ENCODE peak calls at places on chromosome 13, in four cellular contexts. H is A172, M is coronary artery, C is choroid plexus epithelial cell. K is an unnamed sample.

GRCh38 chr13:58994778-58995177 is 1169.0 kb downstream of the DIAPH3 start:
- DNase-seq in C (peak), M (no peak), H (no peak), K (no peak)

GRCh38 chr13:101942038-101942437 is 459.8 kb downstream of the FGF14 start:
- DNase-seq in M (no peak), C (peak), H (peak), K (peak)

GRCh38 chr13:99178636-99179035 is 22.0 kb upstream of the UBAC2 start:
- DNase-seq in C (peak), H (no peak), M (no peak), K (peak)

GRCh38 chr13:48797761-48798160 is 144.0 kb downstream of the CYSLTR2 start:
- DNase-seq in C (no peak), H (no peak), M (no peak), K (no peak)

GRCh38 chr13:88068975-88069374 is 397.8 kb downstream of the SLITRK5 start:
- DNase-seq in M (no peak), C (no peak), H (no peak), K (no peak)

GRCh38 chr13:25462301-25463125 is 90.7 kb downstream of the ATP8A2 start:
- DNase-seq in H (peak), M (no peak), C (peak), K (peak)

GRCh38 chr13:101838305-101838835 is 385.9 kb downstream of the ITGBL1 start:
- DNase-seq in H (no peak), M (no peak), C (peak), K (peak)

GRCh38 chr13:71730267-71730666 is 136.7 kb downstream of the DACH1 start:
- DNase-seq in C (no peak), M (no peak), H (no peak), K (no peak)

GRCh38 chr13:35457258-35457657 is 19.2 kb downstream of the MAB21L1 start:
- DNase-seq in H (no peak), C (no peak), M (no peak), K (no peak)

GRCh38 chr13:99014391-99014988 is 36.6 kb upstream of the DOCK9 start:
- DNase-seq in H (no peak), C (no peak), M (no peak), K (no peak)

GRCh38 chr13:27040826-27041108 is 130.8 kb downstream of the USP12 start:
- DNase-seq in H (no peak), M (no peak), C (no peak), K (no peak)

GRCh38 chr13:21849323-21849722 is 178.4 kb downstream of the FGF9 start:
- DNase-seq in M (no peak), H (no peak), C (peak), K (peak)

GRCh38 chr13:69857188-69857821 is 250.3 kb upstream of the ATXN8OS start:
- DNase-seq in M (no peak), H (peak), C (peak), K (peak)

GRCh38 chr13:51223284-51224270 is 1.4 kb downstream of the FAM124A start:
- DNase-seq in C (no peak), M (no peak), H (no peak), K (no peak)

GRCh38 chr13:30346159-30346788 is 38.9 kb upstream of the KATNAL1 start:
- DNase-seq in M (no peak), C (no peak), H (no peak), K (no peak)

GRCh38 chr13:30924726-30925125 is 7.7 kb upstream of the TEX26 start:
- DNase-seq in H (no peak), M (no peak), C (no peak), K (no peak)

GRCh38 chr13:35672611-35673010 is 196.1 kb upstream of the MAB21L1 start:
- DNase-seq in C (no peak), M (no peak), H (no peak), K (no peak)

GRCh38 chr13:97354808-97355207 is 79.2 kb upstream of the RAP2A start:
- DNase-seq in C (no peak), H (no peak), M (no peak), K (no peak)

GRCh38 chr13:83753912-83754624 is 128.2 kb downstream of the SLITRK1 start:
- DNase-seq in H (peak), C (peak), M (no peak), K (no peak)

GRCh38 chr13:45951724-45952123 is 100.2 kb upstream of the SIAH3 start:
- DNase-seq in H (no peak), M (no peak), C (peak), K (peak)

GRCh38 chr13:92838786-92839185 is 387.8 kb upstream of the GPC6 start:
- DNase-seq in C (peak), M (no peak), H (peak), K (peak)

GRCh38 chr13:64912141-64912540 is 2318.0 kb downstream of the PCDH9 start:
- DNase-seq in H (peak), M (no peak), C (peak), K (no peak)

GRCh38 chr13:99605417-99606321 is 104.4 kb downstream of the TM9SF2 start:
- DNase-seq in H (no peak), C (no peak), M (no peak), K (no peak)

GRCh38 chr13:44300895-44301638 is 72.6 kb upstream of the SERP2 start:
- DNase-seq in C (peak), H (peak), M (peak), K (peak)

GRCh38 chr13:52903320-52903719 is 54.9 kb upstream of the PCDH8 start:
- DNase-seq in M (no peak), H (no peak), C (no peak), K (no peak)

GRCh38 chr13:78787189-78787588 is 128.2 kb upstream of the OBI1 start:
- DNase-seq in M (no peak), C (peak), H (no peak), K (no peak)

GRCh38 chr13:33642374-33643065 is 175.4 kb upstream of the RFC3 start:
- DNase-seq in M (peak), C (peak), H (no peak), K (peak)

GRCh38 chr13:74444877-74445479 is 310.8 kb upstream of the KLF12 start:
- DNase-seq in M (no peak), H (peak), C (peak), K (no peak)

GRCh38 chr13:111954681-111955411 is 112.1 kb upstream of the SOX1 start:
- DNase-seq in M (no peak), C (no peak), H (peak), K (no peak)

GRCh38 chr13:21663197-21663596 is 7.7 kb upstream of the FGF9 start:
- DNase-seq in C (no peak), M (no peak), H (no peak), K (no peak)

GRCh38 chr13:36530050-36530789 is 97.9 kb downstream of the CCNA1 start:
- DNase-seq in H (no peak), M (no peak), C (peak), K (no peak)

GRCh38 chr13:90623318-90624011 is 724.0 kb upstream of the MIR17HG start:
- DNase-seq in C (no peak), H (no peak), M (no peak), K (no peak)

GRCh38 chr13:43126420-43126819 is 103.0 kb downstream of the DNAJC15 start:
- DNase-seq in M (no peak), C (no peak), H (no peak), K (no peak)

GRCh38 chr13:70339738-70340137 is 231.5 kb upstream of the KLHL1 start:
- DNase-seq in H (peak), C (peak), M (no peak), K (no peak)

GRCh38 chr13:33153421-33154381 is 131.9 kb downstream of the STARD13 start:
- DNase-seq in M (no peak), H (no peak), C (peak), K (peak)

GRCh38 chr13:24851546-24851945 is 87.6 kb downstream of the RNF17 start:
- DNase-seq in C (peak), H (no peak), M (no peak), K (peak)

GRCh38 chr13:92463134-92463533 is 763.5 kb upstream of the GPC6 start:
- DNase-seq in C (no peak), M (no peak), H (no peak), K (no peak)

GRCh38 chr13:68810660-68811059 is 1297.0 kb upstream of the ATXN8OS start:
- DNase-seq in C (no peak), M (no peak), H (peak), K (no peak)

K was measured in fibroblast of villous mesenchyme.